ENCODE peak calls at places on chromosomes 4 and X, in eight cellular contexts. S, W, A, V, P, H, I and M are unnamed samples.

GRCh38 chrX:24494544-24495113 is 29.5 kb downstream of the PDK3 start:
- DNase-seq in S (no peak), P (no peak), V (no peak), H (no peak), W (no peak), I (no peak), A (peak; percentile 74), M (peak; percentile 50)

GRCh38 chrX:107894038-107894437 is 68.4 kb downstream of the MID2 start:
- DNase-seq in I (peak; percentile 32), V (no peak), P (peak; percentile 21), H (no peak), W (peak; percentile 23), A (peak; percentile 61), S (no peak), M (peak; percentile 9)

GRCh38 chr4:21507439-21507838 is 441.1 kb downstream of the KCNIP4 start:
- DNase-seq in H (no peak), A (peak; percentile 6), V (no peak), P (peak; percentile 3), I (no peak), S (no peak), W (no peak), M (no peak)

GRCh38 chrX:22063284-22063683 is 31.2 kb downstream of the PHEX start:
- DNase-seq in S (no peak), V (no peak), P (no peak), A (no peak), I (peak; percentile 67), H (no peak), W (peak; percentile 47), M (no peak)

GRCh38 chr4:150010525-150011126 is 67.6 kb upstream of the DCLK2 start:
- DNase-seq in W (no peak), P (peak; percentile 59), A (peak; percentile 78), V (peak; percentile 48), S (peak; percentile 42), H (no peak), I (peak; percentile 15), M (peak; percentile 74)

GRCh38 chrX:106300239-106300638 is 132.1 kb downstream of the PWWP3B start:
- DNase-seq in P (no peak), W (no peak), V (no peak), A (no peak), H (no peak), I (no peak), S (no peak), M (no peak)

GRCh38 chrX:30973784-30974427 is 84.9 kb upstream of the TAB3 start:
- DNase-seq in V (no peak), S (no peak), H (no peak), W (no peak), P (no peak), I (no peak), A (no peak), M (no peak)

GRCh38 chr4:147117400-147117799 is 171.7 kb upstream of the TTC29 start:
- DNase-seq in S (no peak), P (no peak), I (no peak), V (no peak), H (no peak), A (no peak), W (no peak), M (no peak)

GRCh38 chrX:53071604-53072417 is 10.4 kb upstream of the TSPYL2 start:
- DNase-seq in V (no peak), P (peak; percentile 81), A (peak; percentile 76), W (peak; percentile 73), I (peak; percentile 73), S (peak; percentile 73), H (peak; percentile 73), M (peak; percentile 56)

GRCh38 chr4:13642576-13642975 is 15.1 kb upstream of the BOD1L1 start:
- DNase-seq in A (no peak), V (no peak), I (no peak), S (peak; percentile 25), W (no peak), P (no peak), H (peak; percentile 70), M (no peak)

GRCh38 chr4:186204103-186204559 is 12.8 kb downstream of the CYP4V2 start:
- DNase-seq in I (no peak), S (no peak), A (no peak), W (peak; percentile 83), P (no peak), H (peak; percentile 67), V (peak; percentile 39), M (no peak)

GRCh38 chr4:146976145-146976544 is 30.5 kb upstream of the TTC29 start:
- DNase-seq in S (no peak), A (no peak), P (no peak), W (no peak), H (no peak), I (no peak), V (no peak), M (no peak)

GRCh38 chr4:176259330-176260090 is 9.5 kb downstream of the ASB5 start:
- DNase-seq in V (no peak), I (no peak), S (no peak), P (no peak), A (no peak), W (no peak), H (no peak), M (no peak)

GRCh38 chr4:127124919-127125318 is 507.8 kb upstream of the INTU start:
- DNase-seq in S (no peak), V (no peak), I (no peak), H (no peak), P (no peak), W (no peak), A (no peak), M (no peak)

GRCh38 chrX:154036513-154036912 is 16.8 kb upstream of the IRAK1 start:
- DNase-seq in S (no peak), W (no peak), H (no peak), I (no peak), A (no peak), P (no peak), V (no peak), M (no peak)

GRCh38 chr4:17688011-17688441 is 73.6 kb downstream of the MED28 start:
- DNase-seq in I (peak; percentile 2), H (no peak), V (peak; percentile 70), A (no peak), P (no peak), W (no peak), S (no peak), M (no peak)

GRCh38 chrX:132769609-132770008 is 188.8 kb downstream of the HS6ST2 start:
- DNase-seq in W (no peak), I (no peak), S (no peak), H (no peak), A (no peak), P (no peak), V (no peak), M (no peak)

GRCh38 chr4:153161599-153161971 is 42.7 kb upstream of the TRIM2 start:
- DNase-seq in I (no peak), H (no peak), P (no peak), V (no peak), W (no peak), S (peak; percentile 39), A (no peak), M (peak; percentile 13)

GRCh38 chr4:41177016-41177415 is 37.3 kb downstream of the APBB2 start:
- DNase-seq in P (peak; percentile 12), V (no peak), I (no peak), A (peak; percentile 16), W (no peak), H (no peak), S (peak; percentile 41), M (no peak)

GRCh38 chr4:93810340-93810992 is 18.1 kb upstream of the ATOH1 start:
- DNase-seq in S (no peak), V (no peak), A (no peak), I (no peak), H (no peak), W (no peak), P (no peak), M (peak; percentile 45)

GRCh38 chrX:149568701-149569296 is 18.5 kb downstream of the MAGEA9B start:
- DNase-seq in A (no peak), H (no peak), V (no peak), S (no peak), P (no peak), W (no peak), I (no peak), M (no peak)

GRCh38 chrX:118251251-118251650 is 94.7 kb upstream of the WDR44 start:
- DNase-seq in W (no peak), V (no peak), A (no peak), I (no peak), H (no peak), S (no peak), P (no peak), M (no peak)

GRCh38 chrX:132375941-132376340 is 112.9 kb downstream of the MBNL3 start:
- DNase-seq in W (no peak), P (no peak), S (no peak), A (peak; percentile 1), I (no peak), H (no peak), V (no peak), M (no peak)